ENCODE peak calls at places on chromosome 19, in ten cellular contexts. K, F, D, T, I, E, V, J, U and N are unnamed samples.

GRCh38 chr19:4559569-4559968 is at the start of gene SEMA6B:
- DNase-seq in F (no peak), V (no peak), K (no peak), T (peak), I (peak), J (no peak), U (no peak), D (no peak), E (no peak), N (no peak)

GRCh38 chr19:40139533-40140287 is 49.0 kb upstream of the ZNF780A start:
- DNase-seq in E (peak), T (peak), J (no peak), D (no peak), F (peak), V (peak), K (peak), I (no peak), U (peak), N (no peak)

GRCh38 chr19:36013280-36014028 is 559 bp downstream of the ALKBH6 start:
- DNase-seq in D (no peak), I (no peak), V (no peak), T (no peak), U (no peak), J (no peak), E (no peak), F (no peak), K (no peak), N (no peak)

GRCh38 chr19:40928859-40929258 is 46.8 kb upstream of the CYP2A7 start:
- DNase-seq in V (no peak), I (no peak), F (no peak), E (no peak), J (no peak), T (no peak), D (peak), K (peak), U (no peak), N (no peak)

GRCh38 chr19:5222821-5223321 is 117.7 kb downstream of the PTPRS start:
- DNase-seq in E (no peak), I (no peak), D (no peak), U (no peak), F (no peak), K (no peak), V (no peak), T (no peak), J (no peak), N (no peak)

GRCh38 chr19:472005-472858 is 11.4 kb upstream of the SHC2 start:
- DNase-seq in T (no peak), U (no peak), V (no peak), K (no peak), J (no peak), F (no peak), I (no peak), D (no peak), E (no peak), N (no peak)

GRCh38 chr19:42079276-42079669 is 3.3 kb downstream of the ZNF574 start:
- DNase-seq in E (no peak), I (no peak), T (no peak), F (no peak), U (no peak), D (no peak), K (no peak), V (no peak), J (no peak), N (no peak)

GRCh38 chr19:17227798-17228367 is 1.9 kb downstream of the OCEL1 start:
- DNase-seq in F (no peak), D (no peak), T (no peak), I (no peak), V (no peak), K (no peak), U (no peak), E (no peak), J (no peak), N (no peak)

GRCh38 chr19:30070198-30070969 is 128.3 kb downstream of the URI1 start:
- DNase-seq in V (no peak), T (no peak), K (no peak), D (no peak), I (no peak), E (no peak), F (no peak), U (no peak), J (no peak), N (no peak)

GRCh38 chr19:17370026-17370587 is 7.0 kb downstream of the PLVAP start:
- DNase-seq in J (no peak), F (peak), E (no peak), U (peak), V (no peak), D (no peak), T (peak), I (no peak), K (no peak), N (no peak)

GRCh38 chr19:34316741-34317241 is 48.2 kb upstream of the GPI start:
- DNase-seq in J (no peak), I (no peak), T (peak), V (no peak), D (no peak), E (no peak), K (peak), F (peak), U (no peak), N (no peak)

GRCh38 chr19:55147408-55148251 is 1.4 kb downstream of the TNNT1 start:
- DNase-seq in E (no peak), I (no peak), U (no peak), D (peak), V (no peak), F (no peak), J (no peak), T (no peak), K (no peak), N (no peak)

GRCh38 chr19:8022275-8022674 is 16.8 kb upstream of the ELAVL1 start:
- DNase-seq in V (no peak), I (no peak), U (no peak), K (no peak), T (no peak), F (no peak), D (no peak), J (no peak), E (no peak), N (no peak)

GRCh38 chr19:6480843-6481415 is 658 bp downstream of the DENND1C start:
- DNase-seq in V (no peak), T (no peak), D (no peak), F (no peak), U (peak), E (no peak), J (no peak), I (no peak), K (no peak), N (no peak)

GRCh38 chr19:11019262-11019661 is 58.4 kb downstream of the SMARCA4 start:
- DNase-seq in F (no peak), E (no peak), K (no peak), D (no peak), U (no peak), J (no peak), T (no peak), I (no peak), V (no peak), N (no peak)

GRCh38 chr19:38683393-38684077 is 36.1 kb downstream of the ACTN4 start:
- DNase-seq in U (peak), V (no peak), E (peak), D (peak), J (no peak), I (no peak), K (peak), F (peak), T (peak), N (peak)

GRCh38 chr19:18156841-18157464 is 4.0 kb downstream of the PIK3R2 start:
- DNase-seq in E (peak), J (no peak), V (no peak), U (no peak), I (peak), K (no peak), T (peak), F (peak), D (no peak), N (no peak)

GRCh38 chr19:19745496-19746285 is 12.8 kb upstream of the ZNF14 start:
- DNase-seq in V (no peak), F (no peak), T (no peak), I (no peak), D (no peak), E (no peak), U (no peak), K (no peak), J (no peak), N (no peak)

GRCh38 chr19:2428027-2428690 is 773 bp upstream of the TIMM13 start:
- DNase-seq in I (peak), F (peak), E (no peak), V (no peak), U (no peak), D (no peak), J (no peak), T (peak), K (no peak), N (no peak)

GRCh38 chr19:47381653-47382279 is 32.7 kb downstream of the DHX34 start:
- DNase-seq in D (no peak), K (no peak), U (peak), J (no peak), E (no peak), T (no peak), V (no peak), F (no peak), I (no peak), N (no peak)

GRCh38 chr19:18478545-18479311 is 40.8 kb upstream of the ISYNA1 start:
- DNase-seq in F (peak), U (peak), K (peak), I (peak), D (no peak), V (peak), J (no peak), E (no peak), T (peak), N (peak)

GRCh38 chr19:30596813-30597399 is 224.7 kb downstream of the ZNF536 start:
- DNase-seq in J (no peak), K (no peak), D (no peak), F (no peak), U (no peak), I (no peak), E (no peak), V (peak), T (no peak), N (no peak)

DNA sequence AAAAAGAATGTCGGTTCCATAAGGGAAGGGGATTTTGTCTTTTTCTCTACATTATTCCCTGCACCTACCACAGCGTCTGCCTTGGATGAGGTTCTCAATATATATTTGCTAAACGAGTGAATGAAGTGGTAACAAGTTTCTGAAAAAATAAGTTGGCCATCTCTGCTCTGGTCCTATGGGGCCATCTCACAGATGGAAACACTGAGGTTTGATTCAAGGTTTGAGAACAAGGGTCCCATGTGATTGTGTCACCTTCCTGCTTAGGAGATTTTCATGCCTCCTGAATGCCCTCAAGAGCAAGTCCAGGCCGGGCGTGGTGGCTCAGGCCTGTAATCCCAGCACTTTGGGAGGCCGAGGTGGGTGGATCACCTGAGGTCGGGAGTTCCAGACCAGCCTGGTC is 3.2 kb downstream of the MYPOP start:
- DNase-seq in D (no peak), J (no peak), K (no peak), U (no peak), T (no peak), I (no peak), E (no peak), V (no peak), F (no peak), N (no peak)
- H3K4me3 ChIP-seq in D (no peak), J (no peak), K (no peak), U (no peak), T (no peak), I (no peak), E (no peak), V (no peak), F (no peak), N (no peak)

GRCh38 chr19:14871619-14872230 is 14.2 kb downstream of the OR7A17 start:
- DNase-seq in F (peak), K (peak), I (no peak), J (no peak), U (peak), E (no peak), D (no peak), T (peak), V (no peak), N (no peak)
- TF ChIP-seq CTCF in F (peak), K (peak), I (peak), J (no peak), U (peak), E (peak), D (peak), T (peak), V (peak), N (peak)

GRCh38 chr19:49773663-49774305 is 7.0 kb downstream of the AP2A1 start:
- DNase-seq in E (no peak), T (no peak), J (no peak), I (no peak), F (no peak), K (no peak), U (no peak), D (no peak), V (no peak), N (no peak)

GRCh38 chr19:49774969-49775368 is 8.2 kb downstream of the AP2A1 start:
- DNase-seq in V (no peak), K (no peak), F (no peak), D (no peak), U (no peak), J (no peak), E (no peak), I (no peak), T (no peak), N (no peak)

GRCh38 chr19:49772850-49773432 is 6.1 kb downstream of the AP2A1 start:
- DNase-seq in K (no peak), I (no peak), V (no peak), T (no peak), D (peak), J (no peak), F (no peak), U (no peak), E (no peak), N (no peak)

GRCh38 chr19:49776371-49776764 is 9.6 kb downstream of the AP2A1 start:
- DNase-seq in T (no peak), V (no peak), K (no peak), E (no peak), I (no peak), D (no peak), U (no peak), J (no peak), F (no peak), N (no peak)

GRCh38 chr19:49775742-49776370 is 9.1 kb downstream of the AP2A1 start:
- DNase-seq in J (no peak), I (no peak), V (no peak), D (no peak), U (no peak), T (no peak), E (no peak), K (no peak), F (no peak), N (no peak)
- H3K4me3 ChIP-seq in J (no peak), I (no peak), V (no peak), D (no peak), U (no peak), T (no peak), E (no peak), K (no peak), F (no peak), N (no peak)

GRCh38 chr19:9650345-9650744 is 24.6 kb downstream of the ZNF562 start:
- DNase-seq in K (peak), J (no peak), V (no peak), T (no peak), U (no peak), D (no peak), I (no peak), F (no peak), E (no peak), N (no peak)

GRCh38 chr19:9640956-9641355 is 19.9 kb upstream of the ZNF561 start:
- DNase-seq in J (no peak), E (no peak), U (no peak), I (no peak), T (no peak), K (peak), F (no peak), D (no peak), V (no peak), N (no peak)

GRCh38 chr19:9641810-9642209 is 20.8 kb upstream of the ZNF561 start:
- DNase-seq in D (no peak), I (no peak), V (no peak), U (no peak), E (no peak), F (no peak), K (no peak), J (no peak), T (no peak), N (no peak)

GRCh38 chr19:9644472-9644871 is 23.4 kb upstream of the ZNF561 start:
- DNase-seq in J (no peak), I (no peak), D (no peak), E (no peak), K (peak), T (no peak), V (no peak), F (no peak), U (no peak), N (no peak)

DNA sequence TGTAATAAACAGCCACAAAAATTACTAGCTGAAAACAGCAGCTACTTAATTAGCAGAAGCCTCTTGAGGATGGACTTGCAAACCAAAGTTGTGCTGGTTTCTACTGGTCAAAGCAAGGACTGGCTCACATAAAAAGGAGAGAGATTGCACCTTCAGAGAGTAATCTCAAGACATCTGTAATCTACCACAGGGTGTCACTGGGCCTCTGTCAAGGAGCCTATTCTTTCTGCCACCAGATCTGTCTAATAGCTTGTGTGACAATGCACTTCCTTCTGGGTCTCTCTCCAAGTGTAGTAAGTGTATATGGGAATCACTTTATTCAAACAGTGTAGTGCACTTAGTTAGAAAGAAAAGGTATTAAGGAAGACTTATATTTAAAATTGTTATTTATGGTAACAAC is 24.4 kb upstream of the ZNF561 start:
- DNase-seq in T (no peak), J (no peak), F (no peak), K (peak), V (no peak), D (no peak), U (no peak), E (no peak), I (no peak), N (no peak)
- TF ChIP-seq CTCF in T (no peak), J (no peak), F (no peak), K (no peak), V (no peak), D (no peak), U (no peak), E (no peak), I (no peak), N (no peak)